ENCODE peak calls at places on chromosomes 4 and X, in four cellular contexts. One of them, this sample, is unnamed.
A peak's percentile ranks its signal among the peaks of the same experiment; 100 is the strongest.

GRCh38 chr4:41154814-41155177 is 59.5 kb downstream of the APBB2 start:
- DNase-seq in endothelial cell: no peak
- DNase-seq in AG10803: no peak
- DNase-seq in C1 segment of cervical spinal cord: no peak
- DNase-seq in this sample: peak; percentile 39

GRCh38 chr4:64777286-64777685 is 368.0 kb upstream of the TECRL start:
- DNase-seq in C1 segment of cervical spinal cord: no peak
- DNase-seq in AG10803: no peak
- DNase-seq in endothelial cell: no peak
- DNase-seq in this sample: no peak

GRCh38 chr4:8199594-8200301 is 658 bp downstream of the SH3TC1 start:
- DNase-seq in AG10803: no peak
- DNase-seq in endothelial cell: no peak
- DNase-seq in C1 segment of cervical spinal cord: no peak
- DNase-seq in this sample: no peak

GRCh38 chrX:150731795-150732194 is 38.6 kb downstream of the MTMR1 start:
- DNase-seq in C1 segment of cervical spinal cord: no peak
- DNase-seq in endothelial cell: no peak
- DNase-seq in AG10803: peak; percentile 94
- DNase-seq in this sample: no peak

GRCh38 chr4:145609494-145610427 is 9.4 kb upstream of the MMAA start:
- DNase-seq in C1 segment of cervical spinal cord: peak; percentile 26
- DNase-seq in AG10803: peak; percentile 72
- DNase-seq in endothelial cell: peak; percentile 78
- DNase-seq in this sample: peak; percentile 79

GRCh38 chrX:108264376-108264775 is 172.8 kb downstream of the ATG4A start:
- DNase-seq in endothelial cell: no peak
- DNase-seq in AG10803: no peak
- DNase-seq in C1 segment of cervical spinal cord: no peak
- DNase-seq in this sample: no peak

GRCh38 chr4:184575306-184575705 is 73.9 kb downstream of the CASP3 start:
- DNase-seq in endothelial cell: no peak
- DNase-seq in C1 segment of cervical spinal cord: no peak
- DNase-seq in AG10803: no peak
- DNase-seq in this sample: no peak

GRCh38 chr4:88823058-88823919 is 125.7 kb upstream of the NAP1L5 start:
- DNase-seq in AG10803: peak; percentile 91
- DNase-seq in endothelial cell: peak; percentile 58
- DNase-seq in C1 segment of cervical spinal cord: peak; percentile 84
- DNase-seq in this sample: peak; percentile 67

GRCh38 chr4:32462944-32463343 is 1742.8 kb downstream of the PCDH7 start:
- DNase-seq in AG10803: peak; percentile 4
- DNase-seq in C1 segment of cervical spinal cord: no peak
- DNase-seq in endothelial cell: peak; percentile 34
- DNase-seq in this sample: no peak

GRCh38 chr4:82599336-82599735 is 37.5 kb upstream of the TMEM150C start:
- DNase-seq in AG10803: no peak
- DNase-seq in C1 segment of cervical spinal cord: no peak
- DNase-seq in endothelial cell: no peak
- DNase-seq in this sample: no peak

GRCh38 chr4:6885953-6886557 is 23.6 kb upstream of the TBC1D14 start:
- DNase-seq in endothelial cell: no peak
- DNase-seq in AG10803: peak; percentile 85
- DNase-seq in C1 segment of cervical spinal cord: peak; percentile 69
- DNase-seq in this sample: peak; percentile 75

GRCh38 chr4:76663794-76664193 is 228.8 kb downstream of the SHROOM3 start:
- DNase-seq in endothelial cell: no peak
- DNase-seq in AG10803: no peak
- DNase-seq in C1 segment of cervical spinal cord: no peak
- DNase-seq in this sample: no peak

GRCh38 chr4:139978692-139979091 is 175.3 kb downstream of the MAML3 start:
- DNase-seq in endothelial cell: no peak
- DNase-seq in C1 segment of cervical spinal cord: no peak
- DNase-seq in AG10803: no peak
- DNase-seq in this sample: no peak

GRCh38 chr4:138078751-138079150 is 163.4 kb downstream of the SLC7A11 start:
- DNase-seq in AG10803: peak; percentile 29
- DNase-seq in endothelial cell: no peak
- DNase-seq in C1 segment of cervical spinal cord: no peak
- DNase-seq in this sample: no peak

GRCh38 chrX:141642979-141643378 is 53.5 kb downstream of the SPANXA2 start:
- DNase-seq in C1 segment of cervical spinal cord: no peak
- DNase-seq in AG10803: peak; percentile 0
- DNase-seq in endothelial cell: no peak
- DNase-seq in this sample: no peak

GRCh38 chr4:80197601-80198444 is 520 bp downstream of the PRDM8 start:
- DNase-seq in C1 segment of cervical spinal cord: no peak
- DNase-seq in endothelial cell: peak; percentile 65
- DNase-seq in AG10803: no peak
- DNase-seq in this sample: no peak

GRCh38 chrX:11665144-11666040 is at the start of gene ARHGAP6:
- DNase-seq in AG10803: peak; percentile 41
- DNase-seq in endothelial cell: peak; percentile 37
- DNase-seq in C1 segment of cervical spinal cord: no peak
- DNase-seq in this sample: no peak

GRCh38 chr4:161393614-161394013 is 770.2 kb downstream of the FSTL5 start:
- DNase-seq in AG10803: no peak
- DNase-seq in C1 segment of cervical spinal cord: no peak
- DNase-seq in endothelial cell: no peak
- DNase-seq in this sample: no peak

GRCh38 chr4:147336252-147336651 is 144.6 kb upstream of the EDNRA start:
- DNase-seq in endothelial cell: no peak
- DNase-seq in AG10803: peak; percentile 15
- DNase-seq in C1 segment of cervical spinal cord: no peak
- DNase-seq in this sample: no peak

GRCh38 chr4:53208749-53209148 is 157.1 kb downstream of the SCFD2 start:
- DNase-seq in C1 segment of cervical spinal cord: no peak
- DNase-seq in endothelial cell: no peak
- DNase-seq in AG10803: no peak
- DNase-seq in this sample: no peak

GRCh38 chr4:189265515-189265914 is 675.2 kb upstream of the FRG1 start:
- DNase-seq in endothelial cell: no peak
- DNase-seq in C1 segment of cervical spinal cord: no peak
- DNase-seq in AG10803: no peak
- DNase-seq in this sample: no peak

GRCh38 chrX:77119706-77120105 is 327.5 kb upstream of the FGF16 start:
- DNase-seq in endothelial cell: no peak
- DNase-seq in AG10803: no peak
- DNase-seq in C1 segment of cervical spinal cord: no peak
- DNase-seq in this sample: no peak

GRCh38 chrX:37926700-37927099 is 79.3 kb upstream of the DYNLT3 start:
- DNase-seq in AG10803: peak; percentile 41
- DNase-seq in endothelial cell: no peak
- DNase-seq in C1 segment of cervical spinal cord: no peak
- DNase-seq in this sample: no peak

GRCh38 chrX:9337056-9337455 is 127.8 kb upstream of the TBL1X start:
- DNase-seq in C1 segment of cervical spinal cord: peak; percentile 86
- DNase-seq in endothelial cell: no peak
- DNase-seq in AG10803: peak; percentile 76
- DNase-seq in this sample: peak; percentile 62

GRCh38 chr4:76216975-76217814 is 3.6 kb upstream of the SCARB2 start:
- DNase-seq in AG10803: no peak
- DNase-seq in endothelial cell: no peak
- DNase-seq in C1 segment of cervical spinal cord: no peak
- DNase-seq in this sample: no peak

GRCh38 chr4:139904406-139904805 is 238.8 kb downstream of the MGST2 start:
- DNase-seq in endothelial cell: no peak
- DNase-seq in AG10803: no peak
- DNase-seq in C1 segment of cervical spinal cord: no peak
- DNase-seq in this sample: no peak

GRCh38 chrX:9651737-9652136 is 113.9 kb downstream of the GPR143 start:
- DNase-seq in AG10803: no peak
- DNase-seq in C1 segment of cervical spinal cord: no peak
- DNase-seq in endothelial cell: no peak
- DNase-seq in this sample: no peak

GRCh38 chr4:142420461-142421095 is 425.5 kb downstream of the INPP4B start:
- DNase-seq in AG10803: no peak
- DNase-seq in C1 segment of cervical spinal cord: no peak
- DNase-seq in endothelial cell: no peak
- DNase-seq in this sample: no peak

GRCh38 chrX:12814434-12814833 is 23.2 kb downstream of the PRPS2 start:
- DNase-seq in endothelial cell: peak; percentile 45
- DNase-seq in C1 segment of cervical spinal cord: no peak
- DNase-seq in AG10803: peak; percentile 42
- DNase-seq in this sample: no peak

GRCh38 chr4:80302616-80303223 is 32.8 kb upstream of the CFAP299 start:
- DNase-seq in AG10803: no peak
- DNase-seq in C1 segment of cervical spinal cord: no peak
- DNase-seq in endothelial cell: no peak
- DNase-seq in this sample: no peak

GRCh38 chr4:145481164-145481941 is at the start of gene SMAD1:
- DNase-seq in C1 segment of cervical spinal cord: peak; percentile 78
- DNase-seq in AG10803: peak; percentile 88
- DNase-seq in endothelial cell: peak; percentile 72
- DNase-seq in this sample: peak; percentile 70

GRCh38 chr4:154822775-154823174 is 41.7 kb downstream of the RBM46 start:
- DNase-seq in AG10803: peak; percentile 86
- DNase-seq in C1 segment of cervical spinal cord: no peak
- DNase-seq in endothelial cell: no peak
- DNase-seq in this sample: no peak